ENCODE peak calls at places on chromosomes 3 and 15, in four cellular contexts. R is AG04450, E is cardiac fibroblast, D is pancreas. T is an unnamed sample.

GRCh38 chr3:48268381-48268935 is 27.6 kb downstream of the ZNF589 start:
- DNase-seq in R (no peak), E (no peak), D (no peak), T (no peak)

GRCh38 chr3:17619952-17620351 is 122.5 kb downstream of the TBC1D5 start:
- DNase-seq in R (no peak), E (no peak), D (no peak), T (no peak)

GRCh38 chr15:82849556-82850241 is 40.3 kb downstream of the WHAMM start:
- DNase-seq in R (no peak), E (peak), D (peak), T (peak)

GRCh38 chr3:115790759-115791158 is 167.4 kb downstream of the GAP43 start:
- DNase-seq in R (peak), E (peak), D (peak), T (no peak)

GRCh38 chr15:94282269-94283250 is 51.2 kb downstream of the MCTP2 start:
- DNase-seq in R (no peak), E (peak), D (no peak), T (no peak)

GRCh38 chr3:150127011-150127490 is 156.4 kb upstream of the PFN2 start:
- DNase-seq in R (no peak), E (no peak), D (no peak), T (no peak)

GRCh38 chr3:18758047-18758704 is 333.0 kb upstream of the SATB1 start:
- DNase-seq in R (no peak), E (peak), D (peak), T (no peak)

GRCh38 chr3:72517804-72518442 is 330.3 kb downstream of the SHQ1 start:
- DNase-seq in R (peak), E (no peak), D (no peak), T (no peak)

GRCh38 chr3:99825239-99825638 is 7.6 kb downstream of the CMSS1 start:
- DNase-seq in R (no peak), E (no peak), D (no peak), T (no peak)

GRCh38 chr15:83581381-83581780 is 72.5 kb upstream of the ADAMTSL3 start:
- DNase-seq in R (no peak), E (peak), D (no peak), T (no peak)

GRCh38 chr3:159763466-159764210 is 225.0 kb upstream of the IL12A start:
- DNase-seq in R (peak), E (peak), D (peak), T (peak)

GRCh38 chr15:37940886-37941285 is 6.4 kb downstream of the TMCO5A start:
- DNase-seq in R (no peak), E (no peak), D (no peak), T (no peak)

GRCh38 chr3:173009410-173009809 is 131.6 kb downstream of the SPATA16 start:
- DNase-seq in R (no peak), E (no peak), D (no peak), T (peak)

GRCh38 chr15:96324900-96325299 is 5.6 kb upstream of the NR2F2 start:
- DNase-seq in R (no peak), E (peak), D (no peak), T (no peak)

GRCh38 chr3:151156618-151157216 is 46.3 kb downstream of the GPR171 start:
- DNase-seq in R (peak), E (peak), D (no peak), T (no peak)
- TF ChIP-seq CTCF in R (peak), E (peak), D (no peak), T (no peak)

DNA sequence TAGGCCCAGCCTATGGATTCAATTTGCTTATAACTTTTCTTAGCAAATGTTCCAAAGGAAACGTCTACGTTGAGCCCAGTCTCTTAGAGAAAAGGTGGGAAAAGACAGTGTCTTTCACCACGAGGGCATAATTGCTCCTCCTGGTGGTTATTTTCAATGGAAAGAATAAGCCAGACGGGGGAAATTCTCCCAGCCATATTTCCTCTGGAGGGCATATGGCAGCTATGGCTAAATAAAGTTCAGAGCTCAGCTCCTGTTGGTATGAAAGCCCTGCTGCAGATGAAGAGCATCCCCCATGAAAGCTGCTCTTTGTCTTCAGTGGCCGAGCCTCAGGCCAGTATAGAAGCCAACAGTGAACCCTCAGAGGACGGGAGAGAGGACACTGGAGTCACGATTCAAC is 297.9 kb downstream of the RYR3 start:
- DNase-seq in R (no peak), E (no peak), D (no peak), T (no peak)
- TF ChIP-seq CTCF in R (peak), E (peak), D (no peak), T (peak)

GRCh38 chr3:63656791-63657190 is 4.3 kb downstream of the SNTN start:
- DNase-seq in R (peak), E (peak), D (no peak), T (no peak)

GRCh38 chr3:63655519-63655918 is 3.0 kb downstream of the SNTN start:
- DNase-seq in R (peak), E (peak), D (no peak), T (no peak)

GRCh38 chr3:63662011-63662410 is 9.5 kb downstream of the SNTN start:
- DNase-seq in R (no peak), E (no peak), D (no peak), T (no peak)

GRCh38 chr3:63662500-63662899 is 10.0 kb downstream of the SNTN start:
- DNase-seq in R (no peak), E (peak), D (no peak), T (no peak)

GRCh38 chr3:63661242-63661641 is 8.8 kb downstream of the SNTN start:
- DNase-seq in R (no peak), E (no peak), D (no peak), T (no peak)
- TF ChIP-seq CTCF in R (peak), E (peak), D (no peak), T (no peak)

GRCh38 chr3:123367467-123368154 is 81.3 kb downstream of the ADCY5 start:
- DNase-seq in R (no peak), E (no peak), D (no peak), T (no peak)
- TF ChIP-seq CTCF in R (no peak), E (no peak), D (no peak), T (no peak)

DNA sequence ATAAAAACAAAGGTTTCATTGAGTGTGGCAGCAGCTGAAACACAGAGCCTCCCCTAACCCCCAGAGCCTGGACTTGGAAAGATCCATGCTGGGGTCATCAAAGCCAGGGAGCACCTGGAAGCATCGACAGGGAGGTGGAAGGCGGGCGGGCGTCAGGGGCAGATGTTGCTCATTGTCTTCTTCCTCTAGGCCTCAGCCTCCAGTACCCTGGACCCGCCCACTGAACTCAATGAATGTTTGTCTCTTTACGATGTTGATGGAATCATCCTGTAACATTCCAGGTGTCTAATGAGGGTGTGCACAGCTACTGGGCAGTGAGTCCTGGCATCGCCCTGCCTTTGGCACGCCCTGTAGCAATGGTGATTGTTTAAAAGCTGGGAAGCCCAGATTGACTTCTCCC is 9.8 kb downstream of the GP5 start:
- DNase-seq in R (no peak), E (no peak), D (no peak), T (no peak)
- TF ChIP-seq CTCF in R (no peak), E (no peak), D (no peak), T (no peak)

GRCh38 chr15:67745059-67745993 is 80.0 kb upstream of the SKOR1 start:
- DNase-seq in R (no peak), E (peak), D (no peak), T (no peak)

GRCh38 chr15:67746022-67746421 is 79.3 kb upstream of the SKOR1 start:
- DNase-seq in R (no peak), E (peak), D (no peak), T (no peak)

GRCh38 chr15:67750371-67750770 is 74.9 kb upstream of the SKOR1 start:
- DNase-seq in R (no peak), E (peak), D (no peak), T (no peak)

GRCh38 chr15:67746450-67746849 is 78.9 kb upstream of the SKOR1 start:
- DNase-seq in R (no peak), E (no peak), D (no peak), T (no peak)

GRCh38 chr15:67747949-67748348 is 77.4 kb upstream of the SKOR1 start:
- DNase-seq in R (no peak), E (no peak), D (no peak), T (no peak)
- TF ChIP-seq CTCF in R (no peak), E (no peak), D (no peak), T (no peak)

DNA sequence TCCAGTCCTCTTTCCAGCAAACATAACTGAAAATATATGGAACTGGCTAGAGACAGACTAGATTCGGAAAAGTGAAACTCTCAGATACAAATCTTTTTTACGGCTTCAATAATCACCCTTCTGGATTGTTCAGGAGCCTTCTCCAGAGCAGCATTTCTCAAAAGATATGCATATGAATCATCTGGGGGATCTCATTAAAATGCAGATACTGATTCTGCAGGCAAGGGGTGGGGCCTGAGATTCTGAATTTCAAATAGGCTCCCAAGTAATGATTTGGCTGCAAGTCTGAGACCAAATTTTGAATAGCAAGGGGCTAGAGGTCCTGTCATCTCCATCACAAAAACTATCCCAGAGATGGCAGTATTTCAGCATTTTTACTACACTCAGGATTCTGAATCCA is 165.4 kb downstream of the CTNNB1 start:
- DNase-seq in R (no peak), E (no peak), D (no peak), T (no peak)
- TF ChIP-seq CTCF in R (no peak), E (no peak), D (no peak), T (no peak)

DNA sequence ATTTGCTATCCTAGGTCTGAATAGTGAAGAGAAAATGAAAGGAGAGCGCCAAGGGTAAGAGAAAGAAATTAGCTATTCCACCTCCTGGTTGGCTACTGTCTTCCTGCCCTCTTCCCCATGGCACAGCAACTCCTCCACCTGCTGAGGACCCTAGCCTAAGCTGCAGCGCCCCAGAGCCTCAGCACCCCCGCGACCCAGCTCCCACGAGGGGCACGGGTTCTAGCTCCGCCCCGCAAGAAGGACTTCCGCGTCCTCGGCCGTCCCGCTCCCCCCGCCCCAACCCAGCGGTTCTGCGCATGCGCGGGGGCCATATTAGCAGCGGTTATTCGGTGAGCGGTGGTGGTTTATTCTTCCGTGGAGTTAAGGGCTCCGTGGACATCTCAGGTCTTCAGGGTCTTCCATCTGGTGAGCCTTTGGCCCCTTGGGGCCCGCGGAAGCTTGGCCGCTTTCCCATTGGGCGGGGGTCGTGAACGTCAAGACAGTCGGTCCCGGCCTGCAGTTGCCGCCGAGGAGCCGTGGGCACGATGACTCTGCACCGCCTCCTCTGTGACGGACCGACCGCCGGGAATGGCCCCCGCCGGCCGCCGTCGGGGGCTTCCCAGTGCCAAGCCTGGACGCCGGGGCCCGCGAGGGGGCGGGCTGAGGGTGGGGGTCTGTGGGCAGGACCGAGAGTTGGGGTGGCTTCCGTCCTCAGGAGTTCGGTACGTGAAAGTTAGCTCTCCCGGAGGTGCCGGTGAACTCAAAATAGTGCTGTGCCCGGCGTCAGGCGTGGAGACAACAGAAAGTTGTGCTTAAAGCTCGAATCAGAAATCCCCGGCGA is at the start of gene PSMA4:
- DNase-seq in R (peak), E (peak), D (peak), T (peak)
- TF ChIP-seq CTCF in R (peak), E (peak), D (no peak), T (peak)

DNA sequence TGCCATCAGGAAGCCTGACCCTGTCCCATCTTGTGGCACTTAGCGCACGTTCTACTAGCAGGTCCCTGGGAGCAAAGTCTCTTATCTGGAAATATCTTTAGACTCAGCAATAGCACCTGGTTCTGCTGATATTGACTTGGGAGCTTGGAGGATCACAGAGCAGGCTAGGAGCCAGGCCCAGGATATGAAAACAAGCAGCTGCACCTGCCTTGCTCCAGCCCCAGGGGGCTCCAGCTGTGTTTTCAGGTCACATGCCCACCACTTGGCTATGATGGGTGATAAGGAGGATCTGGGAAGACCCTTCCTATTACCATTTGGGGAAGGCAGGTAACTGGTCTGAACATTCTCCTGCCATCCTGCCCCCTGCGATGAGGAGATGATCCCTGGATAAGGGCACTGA is 87.8 kb downstream of the C3orf70 start:
- DNase-seq in R (no peak), E (no peak), D (no peak), T (no peak)
- TF ChIP-seq CTCF in R (no peak), E (no peak), D (no peak), T (no peak)

DNA sequence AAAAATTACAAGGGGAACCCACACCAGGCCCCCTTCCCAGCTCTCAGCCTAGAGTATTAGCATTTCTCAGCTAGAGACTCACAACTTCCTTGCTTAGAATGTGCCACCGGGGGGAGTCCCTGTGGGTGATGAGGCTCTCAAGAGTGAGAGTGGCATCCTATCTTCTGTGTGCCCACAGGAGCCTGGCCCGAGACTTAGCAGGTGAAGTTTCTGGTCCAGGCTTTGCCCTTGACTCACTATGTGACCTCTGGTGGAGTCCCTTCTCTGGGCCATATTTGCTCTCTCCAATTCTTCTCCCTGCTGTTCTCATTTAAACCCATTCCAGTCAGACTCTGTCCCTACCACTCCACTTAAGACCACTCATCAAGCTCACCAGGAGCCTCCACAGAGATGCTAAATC is 18.1 kb downstream of the CLK3 start:
- DNase-seq in R (no peak), E (no peak), D (no peak), T (no peak)
- TF ChIP-seq CTCF in R (no peak), E (no peak), D (no peak), T (no peak)

T was measured in heart left ventricle.